ENCODE peak calls at places on chromosomes 2 and 18, in five cellular contexts. Q is sigmoid colon, D is spleen, O is uterus, X is body of pancreas. A is an unnamed sample.

GRCh38 chr2:173094731-173095130 is 19.1 kb downstream of the MAP3K20 start:
- DNase-seq in Q (no peak), D (no peak), O (no peak), X (no peak), A (no peak)

GRCh38 chr18:3717626-3718025 is 267.7 kb downstream of the TGIF1 start:
- DNase-seq in Q (no peak), D (no peak), O (no peak), X (no peak), A (no peak)

GRCh38 chr2:150309681-150310080 is 177.8 kb downstream of the RND3 start:
- DNase-seq in Q (no peak), D (no peak), O (no peak), X (no peak), A (peak; percentile 75)

GRCh38 chr18:74249181-74249968 is 42.4 kb downstream of the CYB5A start:
- DNase-seq in Q (no peak), D (no peak), O (peak; percentile 28), X (peak; percentile 54), A (no peak)

GRCh38 chr2:38700881-38701458 is 35.1 kb downstream of the GALM start:
- DNase-seq in Q (no peak), D (no peak), O (no peak), X (no peak), A (no peak)

GRCh38 chr2:215904101-215904500 is 109.2 kb downstream of the MREG start:
- DNase-seq in Q (no peak), D (no peak), O (no peak), X (peak; percentile 19), A (no peak)

GRCh38 chr2:46827274-46827930 is 88.2 kb downstream of the MCFD2 start:
- DNase-seq in Q (no peak), D (no peak), O (no peak), X (no peak), A (no peak)

GRCh38 chr2:50126845-50127244 is 905.1 kb downstream of the NRXN1 start:
- DNase-seq in Q (no peak), D (no peak), O (no peak), X (peak; percentile 4), A (no peak)

GRCh38 chr18:58639751-58640427 is 11.0 kb upstream of the ALPK2 start:
- DNase-seq in Q (no peak), D (no peak), O (no peak), X (no peak), A (no peak)

DNA sequence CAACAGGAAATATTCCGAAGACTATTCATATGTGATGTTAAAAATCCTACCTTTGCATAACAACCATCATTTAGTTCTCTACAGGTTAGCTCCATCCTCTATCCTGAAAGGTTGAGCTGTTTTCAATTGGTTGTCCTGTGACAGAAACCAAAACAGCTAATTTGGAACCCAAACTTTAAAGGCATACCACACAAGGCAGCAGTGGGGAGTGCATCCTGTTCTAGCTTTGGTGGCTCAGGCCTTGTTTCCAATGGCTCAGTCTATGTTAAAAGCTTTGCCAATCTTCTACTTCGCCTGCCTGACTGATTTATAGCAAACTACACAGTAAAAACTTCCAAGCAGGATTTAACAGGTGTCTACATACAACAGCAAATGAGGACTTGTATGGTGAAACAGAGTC is 3.2 kb downstream of the CD226 start:
- DNase-seq in Q (no peak), D (no peak), O (no peak), X (no peak), A (no peak)
- H3K4me1 ChIP-seq in Q (no peaks in the 10 kb centered on the region), D (peaks cover 71% of the 10 kb centered on the region), O (no peaks in the 10 kb centered on the region), X (no peaks in the 10 kb centered on the region), A (no peaks in the 10 kb centered on the region)

GRCh38 chr2:73070651-73071451 is 661 bp downstream of the SFXN5 start:
- DNase-seq in Q (peak; percentile 99), D (peak; percentile 98), O (peak; percentile 98), X (peak; percentile 97), A (peak; percentile 99)
- TF ChIP-seq POLR2A in Q (peak; percentile 36), D (peak; percentile 2), O (peak; percentile 37), X (no peak), A (peak; percentile 80)

GRCh38 chr2:66575625-66576371 is 140.9 kb downstream of the MEIS1 start:
- DNase-seq in Q (peak; percentile 89), D (peak; percentile 76), O (peak; percentile 84), X (peak; percentile 53), A (no peak)
- H3K4me1 ChIP-seq in Q (no peaks in the 10 kb centered on the region), D (peaks cover 57% of the 10 kb centered on the region), O (no peaks in the 10 kb centered on the region), X (peaks cover 38% of the 10 kb centered on the region), A (no peaks in the 10 kb centered on the region)

GRCh38 chr2:37083873-37084792 is at the start of the genes GPATCH11 and HEATR5B:
- DNase-seq in Q (peak; percentile 97), D (peak; percentile 97), O (peak; percentile 95), X (peak; percentile 98), A (peak; percentile 97)
- TF ChIP-seq POLR2A in Q (peak; percentile 52), D (peak; percentile 35), O (peak; percentile 54), X (peak; percentile 86), A (peak; percentile 70)

GRCh38 chr2:149087751-149088150 is 49.3 kb downstream of the LYPD6B start:
- DNase-seq in Q (no peak), D (no peak), O (no peak), X (no peak), A (no peak)
- H3K4me1 ChIP-seq in Q (no peaks in the 10 kb centered on the region), D (peaks cover 30% of the 10 kb centered on the region), O (no peaks in the 10 kb centered on the region), X (no peaks in the 10 kb centered on the region), A (no peaks in the 10 kb centered on the region)

GRCh38 chr2:9951522-9952285 is at the start of gene GRHL1:
- DNase-seq in Q (peak; percentile 95), D (peak; percentile 98), O (peak; percentile 85), X (peak; percentile 93), A (peak; percentile 94)
- TF ChIP-seq POLR2A in Q (no peak), D (no peak), O (peak; percentile 38), X (peak; percentile 47), A (no peak)

GRCh38 chr2:55052087-55053061 is 2.1 kb upstream of the RTN4 start:
- DNase-seq in Q (no peak), D (no peak), O (no peak), X (no peak), A (no peak)
- H3K4me1 ChIP-seq in Q (no peaks in the 10 kb centered on the region), D (peaks cover 74% of the 10 kb centered on the region), O (no peaks in the 10 kb centered on the region), X (peaks cover 17% of the 10 kb centered on the region), A (peaks cover 12% of the 10 kb centered on the region)

DNA sequence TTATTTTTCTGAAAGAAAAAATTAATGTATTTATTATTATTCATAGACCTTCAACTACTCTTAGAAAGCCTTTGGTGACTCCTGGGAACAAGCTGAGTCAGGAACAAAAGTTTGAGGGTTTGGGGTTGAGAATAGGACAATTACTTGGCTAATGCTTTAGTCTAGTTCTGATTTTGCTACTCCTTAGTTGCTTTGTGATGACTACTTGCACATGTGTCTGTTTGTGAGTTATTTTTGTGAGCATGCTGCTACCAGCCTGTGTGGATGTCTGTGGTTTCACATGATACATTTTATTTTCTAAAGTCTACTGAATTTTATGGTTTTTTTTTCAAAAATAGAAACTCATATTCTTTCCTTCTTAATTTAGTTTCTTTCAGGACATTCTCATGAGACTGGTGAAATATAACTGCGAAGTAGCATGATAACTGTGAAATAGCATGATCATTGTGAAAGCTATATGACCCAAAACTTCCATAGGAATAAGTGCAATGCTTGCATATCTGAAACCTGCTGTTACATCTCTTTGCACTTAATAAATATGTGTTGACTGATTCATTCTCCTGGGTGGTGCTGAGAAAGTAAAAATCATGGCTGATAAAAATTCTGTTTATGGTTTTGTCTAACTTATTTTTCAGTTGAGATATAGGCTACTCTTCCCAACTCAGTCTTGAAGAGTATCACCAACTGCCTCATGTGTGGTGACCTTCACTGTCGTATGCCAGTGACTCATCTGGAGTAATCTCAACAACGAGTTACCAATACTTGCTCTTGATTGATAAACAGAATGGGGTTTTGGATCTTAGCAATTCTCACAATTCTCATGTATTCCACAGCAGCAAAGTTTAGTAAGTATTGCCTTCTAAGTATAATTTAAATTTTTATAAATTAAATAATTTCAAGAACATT is 17.9 kb upstream of the IL18R1 start:
- DNase-seq in Q (no peak), D (no peak), O (no peak), X (no peak), A (no peak)
- TF ChIP-seq POLR2A in Q (no peak), D (no peak), O (no peak), X (no peak), A (no peak)